ENCODE peak calls at places on chromosome 20, in eight cellular contexts. One of them, this sample, is unnamed.

GRCh38 chr20:36493013-36493800 is 48.1 kb upstream of the MYL9 start:
- DNase-seq in mammary epithelial cell: no peak
- DNase-seq in activated T-helper 2 cell treated with anti-CD3 and anti-CD28 coated beads, Interferon-gamma antibody, Interleukin-2, Interleukin-4, amounts not matched to agents 10 μg/mL and 5 μg/mL and 100 μg/mL, durations not matched to agents 14 hours and 24 hours and 36 hours: no peak
- DNase-seq in activated CD4-positive, alpha-beta T cell treated with anti-CD3 and anti-CD28 coated beads, Interleukin-2, amount 50 U/mL, for 24 hours: no peak
- DNase-seq in hepatocyte: no peak
- DNase-seq in thoracic aorta: no peak
- DNase-seq in cardiac fibroblast: no peak
- DNase-seq in SW 1271: no peak
- DNase-seq in this sample: no peak

GRCh38 chr20:6533828-6534388 is 233.6 kb upstream of the BMP2 start:
- DNase-seq in SW 1271: no peak
- DNase-seq in activated T-helper 2 cell treated with anti-CD3 and anti-CD28 coated beads, Interferon-gamma antibody, Interleukin-2, Interleukin-4, amounts not matched to agents 10 μg/mL and 5 μg/mL and 100 μg/mL, durations not matched to agents 14 hours and 24 hours and 36 hours: no peak
- DNase-seq in mammary epithelial cell: peak
- DNase-seq in hepatocyte: peak
- DNase-seq in thoracic aorta: no peak
- DNase-seq in activated CD4-positive, alpha-beta T cell treated with anti-CD3 and anti-CD28 coated beads, Interleukin-2, amount 50 U/mL, for 24 hours: no peak
- DNase-seq in cardiac fibroblast: peak
- DNase-seq in this sample: peak

GRCh38 chr20:10609276-10609675 is 64.5 kb downstream of the JAG1 start:
- DNase-seq in activated T-helper 2 cell treated with anti-CD3 and anti-CD28 coated beads, Interferon-gamma antibody, Interleukin-2, Interleukin-4, amounts not matched to agents 10 μg/mL and 5 μg/mL and 100 μg/mL, durations not matched to agents 14 hours and 24 hours and 36 hours: no peak
- DNase-seq in hepatocyte: no peak
- DNase-seq in thoracic aorta: no peak
- DNase-seq in SW 1271: no peak
- DNase-seq in activated CD4-positive, alpha-beta T cell treated with anti-CD3 and anti-CD28 coated beads, Interleukin-2, amount 50 U/mL, for 24 hours: no peak
- DNase-seq in mammary epithelial cell: no peak
- DNase-seq in cardiac fibroblast: peak
- DNase-seq in this sample: no peak

GRCh38 chr20:3784863-3785239 is 1.7 kb downstream of the CENPB start:
- DNase-seq in hepatocyte: no peak
- DNase-seq in mammary epithelial cell: no peak
- DNase-seq in cardiac fibroblast: no peak
- DNase-seq in activated T-helper 2 cell treated with anti-CD3 and anti-CD28 coated beads, Interferon-gamma antibody, Interleukin-2, Interleukin-4, amounts not matched to agents 10 μg/mL and 5 μg/mL and 100 μg/mL, durations not matched to agents 14 hours and 24 hours and 36 hours: no peak
- DNase-seq in SW 1271: no peak
- DNase-seq in thoracic aorta: no peak
- DNase-seq in activated CD4-positive, alpha-beta T cell treated with anti-CD3 and anti-CD28 coated beads, Interleukin-2, amount 50 U/mL, for 24 hours: no peak
- DNase-seq in this sample: no peak

GRCh38 chr20:36273414-36274247 is 32.5 kb upstream of the DLGAP4 start:
- DNase-seq in cardiac fibroblast: peak
- DNase-seq in thoracic aorta: no peak
- DNase-seq in activated CD4-positive, alpha-beta T cell treated with anti-CD3 and anti-CD28 coated beads, Interleukin-2, amount 50 U/mL, for 24 hours: no peak
- DNase-seq in activated T-helper 2 cell treated with anti-CD3 and anti-CD28 coated beads, Interferon-gamma antibody, Interleukin-2, Interleukin-4, amounts not matched to agents 10 μg/mL and 5 μg/mL and 100 μg/mL, durations not matched to agents 14 hours and 24 hours and 36 hours: no peak
- DNase-seq in hepatocyte: no peak
- DNase-seq in mammary epithelial cell: no peak
- DNase-seq in SW 1271: no peak
- DNase-seq in this sample: no peak

GRCh38 chr20:51190783-51191180 is 167.9 kb upstream of the KCNG1 start:
- DNase-seq in thoracic aorta: no peak
- DNase-seq in activated CD4-positive, alpha-beta T cell treated with anti-CD3 and anti-CD28 coated beads, Interleukin-2, amount 50 U/mL, for 24 hours: no peak
- DNase-seq in cardiac fibroblast: peak
- DNase-seq in mammary epithelial cell: peak
- DNase-seq in SW 1271: no peak
- DNase-seq in activated T-helper 2 cell treated with anti-CD3 and anti-CD28 coated beads, Interferon-gamma antibody, Interleukin-2, Interleukin-4, amounts not matched to agents 10 μg/mL and 5 μg/mL and 100 μg/mL, durations not matched to agents 14 hours and 24 hours and 36 hours: no peak
- DNase-seq in hepatocyte: no peak
- DNase-seq in this sample: no peak

GRCh38 chr20:46157625-46158024 is 39.5 kb downstream of the CD40 start:
- DNase-seq in mammary epithelial cell: no peak
- DNase-seq in hepatocyte: no peak
- DNase-seq in activated CD4-positive, alpha-beta T cell treated with anti-CD3 and anti-CD28 coated beads, Interleukin-2, amount 50 U/mL, for 24 hours: no peak
- DNase-seq in thoracic aorta: no peak
- DNase-seq in cardiac fibroblast: no peak
- DNase-seq in activated T-helper 2 cell treated with anti-CD3 and anti-CD28 coated beads, Interferon-gamma antibody, Interleukin-2, Interleukin-4, amounts not matched to agents 10 μg/mL and 5 μg/mL and 100 μg/mL, durations not matched to agents 14 hours and 24 hours and 36 hours: no peak
- DNase-seq in SW 1271: no peak
- DNase-seq in this sample: no peak

GRCh38 chr20:51583499-51583898 is 41.0 kb upstream of the NFATC2 start:
- DNase-seq in cardiac fibroblast: no peak
- DNase-seq in mammary epithelial cell: no peak
- DNase-seq in activated T-helper 2 cell treated with anti-CD3 and anti-CD28 coated beads, Interferon-gamma antibody, Interleukin-2, Interleukin-4, amounts not matched to agents 10 μg/mL and 5 μg/mL and 100 μg/mL, durations not matched to agents 14 hours and 24 hours and 36 hours: no peak
- DNase-seq in thoracic aorta: no peak
- DNase-seq in hepatocyte: no peak
- DNase-seq in activated CD4-positive, alpha-beta T cell treated with anti-CD3 and anti-CD28 coated beads, Interleukin-2, amount 50 U/mL, for 24 hours: no peak
- DNase-seq in SW 1271: no peak
- DNase-seq in this sample: no peak

GRCh38 chr20:5835234-5835845 is 85.1 kb downstream of the SHLD1 start:
- DNase-seq in SW 1271: no peak
- DNase-seq in activated CD4-positive, alpha-beta T cell treated with anti-CD3 and anti-CD28 coated beads, Interleukin-2, amount 50 U/mL, for 24 hours: no peak
- DNase-seq in cardiac fibroblast: peak
- DNase-seq in hepatocyte: no peak
- DNase-seq in mammary epithelial cell: peak
- DNase-seq in activated T-helper 2 cell treated with anti-CD3 and anti-CD28 coated beads, Interferon-gamma antibody, Interleukin-2, Interleukin-4, amounts not matched to agents 10 μg/mL and 5 μg/mL and 100 μg/mL, durations not matched to agents 14 hours and 24 hours and 36 hours: no peak
- DNase-seq in thoracic aorta: no peak
- DNase-seq in this sample: peak

GRCh38 chr20:63680427-63680826 is 16.0 kb upstream of the TNFRSF6B start:
- DNase-seq in cardiac fibroblast: no peak
- DNase-seq in hepatocyte: no peak
- DNase-seq in activated CD4-positive, alpha-beta T cell treated with anti-CD3 and anti-CD28 coated beads, Interleukin-2, amount 50 U/mL, for 24 hours: no peak
- DNase-seq in SW 1271: no peak
- DNase-seq in thoracic aorta: no peak
- DNase-seq in activated T-helper 2 cell treated with anti-CD3 and anti-CD28 coated beads, Interferon-gamma antibody, Interleukin-2, Interleukin-4, amounts not matched to agents 10 μg/mL and 5 μg/mL and 100 μg/mL, durations not matched to agents 14 hours and 24 hours and 36 hours: no peak
- DNase-seq in mammary epithelial cell: no peak
- DNase-seq in this sample: no peak

GRCh38 chr20:50245561-50246366 is 55.1 kb downstream of the CEBPB start:
- DNase-seq in hepatocyte: peak
- DNase-seq in activated T-helper 2 cell treated with anti-CD3 and anti-CD28 coated beads, Interferon-gamma antibody, Interleukin-2, Interleukin-4, amounts not matched to agents 10 μg/mL and 5 μg/mL and 100 μg/mL, durations not matched to agents 14 hours and 24 hours and 36 hours: no peak
- DNase-seq in activated CD4-positive, alpha-beta T cell treated with anti-CD3 and anti-CD28 coated beads, Interleukin-2, amount 50 U/mL, for 24 hours: no peak
- DNase-seq in thoracic aorta: no peak
- DNase-seq in cardiac fibroblast: peak
- DNase-seq in SW 1271: no peak
- DNase-seq in mammary epithelial cell: peak
- DNase-seq in this sample: no peak

GRCh38 chr20:63106108-63106764 is 99.5 kb upstream of the BHLHE23 start:
- DNase-seq in activated T-helper 2 cell treated with anti-CD3 and anti-CD28 coated beads, Interferon-gamma antibody, Interleukin-2, Interleukin-4, amounts not matched to agents 10 μg/mL and 5 μg/mL and 100 μg/mL, durations not matched to agents 14 hours and 24 hours and 36 hours: no peak
- DNase-seq in cardiac fibroblast: peak
- DNase-seq in activated CD4-positive, alpha-beta T cell treated with anti-CD3 and anti-CD28 coated beads, Interleukin-2, amount 50 U/mL, for 24 hours: no peak
- DNase-seq in thoracic aorta: no peak
- DNase-seq in mammary epithelial cell: no peak
- DNase-seq in SW 1271: no peak
- DNase-seq in hepatocyte: no peak
- DNase-seq in this sample: no peak

This sample was measured in Ammon's horn.